ENCODE peak calls at places on chromosomes 11 and 22, in six cellular contexts. I is RWPE1, S is BE2C, Y is left lung, G is osteocyte, J is neural progenitor cell. D is an unnamed sample.

GRCh38 chr11:113314065-113314388 is 356 bp upstream of the TTC12 start:
- DNase-seq in I (no peak), S (no peak), Y (no peak), G (no peak), J (no peak), D (no peak)

GRCh38 chr11:43508511-43508918 is 149.8 kb downstream of the TTC17 start:
- DNase-seq in I (peak; percentile 51), S (no peak), Y (no peak), G (no peak), J (no peak), D (no peak)

GRCh38 chr11:114219559-114220349 is 76.4 kb upstream of the NNMT start:
- DNase-seq in I (peak; percentile 25), S (no peak), Y (no peak), G (no peak), J (peak; percentile 81), D (no peak)

GRCh38 chr11:2390871-2391662 is 9.5 kb upstream of the TSSC4 start:
- DNase-seq in I (peak; percentile 67), S (peak; percentile 66), Y (no peak), G (no peak), J (peak; percentile 41), D (no peak)

GRCh38 chr22:35437038-35437437 is 37.1 kb downstream of the MCM5 start:
- DNase-seq in I (peak; percentile 65), S (peak; percentile 55), Y (no peak), G (no peak), J (no peak), D (no peak)

GRCh38 chr11:118042791-118043190 is 34.1 kb upstream of the TMPRSS4 start:
- DNase-seq in I (no peak), S (no peak), Y (no peak), G (no peak), J (no peak), D (no peak)

GRCh38 chr11:36792870-36793541 is 195.0 kb upstream of the RAG2 start:
- DNase-seq in I (no peak), S (no peak), Y (no peak), G (no peak), J (no peak), D (no peak)

GRCh38 chr22:27255580-27255979 is 546.0 kb downstream of the MN1 start:
- DNase-seq in I (no peak), S (no peak), Y (no peak), G (no peak), J (no peak), D (no peak)

GRCh38 chr11:104343578-104343977 is 179.6 kb upstream of the PDGFD start:
- DNase-seq in I (peak; percentile 1), S (no peak), Y (no peak), G (no peak), J (peak; percentile 27), D (no peak)

GRCh38 chr11:106304274-106304673 is 226.8 kb downstream of the AASDHPPT start:
- DNase-seq in I (no peak), S (no peak), Y (no peak), G (no peak), J (no peak), D (no peak)

GRCh38 chr11:69592986-69593385 is 48.0 kb upstream of the CCND1 start:
- DNase-seq in I (no peak), S (no peak), Y (no peak), G (no peak), J (no peak), D (no peak)

GRCh38 chr11:63445720-63446119 is 45.2 kb downstream of the PLAAT5 start:
- DNase-seq in I (peak; percentile 22), S (no peak), Y (no peak), G (no peak), J (no peak), D (no peak)

GRCh38 chr11:1155274-1155693 is 2.5 kb upstream of the MUC5AC start:
- DNase-seq in I (no peak), S (no peak), Y (no peak), G (no peak), J (no peak), D (no peak)

GRCh38 chr11:67442504-67443398 is 525 bp downstream of the CORO1B start:
- DNase-seq in I (no peak), S (no peak), Y (no peak), G (no peak), J (no peak), D (peak; percentile 30)

GRCh38 chr11:1783725-1784529 is 20.2 kb upstream of the CTSD start:
- DNase-seq in I (no peak), S (no peak), Y (no peak), G (no peak), J (no peak), D (no peak)

GRCh38 chr11:44787981-44788380 is 61.2 kb downstream of the TSPAN18 start:
- DNase-seq in I (no peak), S (no peak), Y (peak; percentile 12), G (no peak), J (no peak), D (no peak)

GRCh38 chr11:110712643-110713468 is 619 bp upstream of the ARHGAP20 start:
- DNase-seq in I (no peak), S (no peak), Y (peak; percentile 40), G (peak; percentile 84), J (peak; percentile 55), D (no peak)

GRCh38 chr11:120182790-120183491 is 27.9 kb upstream of the OAF start:
- DNase-seq in I (peak; percentile 31), S (peak; percentile 71), Y (peak; percentile 37), G (peak; percentile 57), J (no peak), D (peak; percentile 7)

GRCh38 chr11:72712876-72713275 is 38.7 kb upstream of the PDE2A start:
- DNase-seq in I (no peak), S (no peak), Y (no peak), G (no peak), J (no peak), D (no peak)

GRCh38 chr22:27804016-27804415 is 2.5 kb upstream of the MN1 start:
- DNase-seq in I (no peak), S (no peak), Y (no peak), G (no peak), J (no peak), D (no peak)

GRCh38 chr22:41841085-41841712 is 8.3 kb downstream of the SREBF2 start:
- DNase-seq in I (no peak), S (no peak), Y (no peak), G (no peak), J (no peak), D (no peak)

GRCh38 chr22:38239101-38239761 is 33.6 kb downstream of the TMEM184B start:
- DNase-seq in I (peak; percentile 77), S (no peak), Y (peak; percentile 62), G (no peak), J (no peak), D (no peak)

GRCh38 chr11:61524963-61525587 is 16.5 kb downstream of the LRRC10B start:
- DNase-seq in I (no peak), S (no peak), Y (no peak), G (no peak), J (no peak), D (no peak)

GRCh38 chr11:2268911-2269600 is 1.3 kb downstream of the ASCL2 start:
- DNase-seq in I (peak; percentile 73), S (no peak), Y (peak; percentile 80), G (no peak), J (peak; percentile 73), D (peak; percentile 75)

GRCh38 chr22:50454556-50455075 is 20.2 kb downstream of the SBF1 start:
- DNase-seq in I (no peak), S (no peak), Y (no peak), G (no peak), J (no peak), D (no peak)

GRCh38 chr11:63985812-63986155 is 454 bp upstream of the OTUB1 start:
- DNase-seq in I (no peak), S (no peak), Y (no peak), G (no peak), J (no peak), D (peak; percentile 56)

GRCh38 chr22:45832180-45832579 is 144.8 kb downstream of the WNT7B start:
- DNase-seq in I (no peak), S (no peak), Y (no peak), G (no peak), J (no peak), D (no peak)

GRCh38 chr22:45833613-45834012 is 143.3 kb downstream of the WNT7B start:
- DNase-seq in I (no peak), S (no peak), Y (no peak), G (no peak), J (no peak), D (no peak)

GRCh38 chr22:45832959-45833580 is 143.9 kb downstream of the WNT7B start:
- DNase-seq in I (peak; percentile 36), S (no peak), Y (no peak), G (no peak), J (no peak), D (no peak)

GRCh38 chr22:45830531-45831245 is 146.3 kb downstream of the WNT7B start:
- DNase-seq in I (no peak), S (no peak), Y (no peak), G (no peak), J (no peak), D (no peak)

GRCh38 chr22:45831394-45831793 is 145.6 kb downstream of the WNT7B start:
- DNase-seq in I (peak; percentile 4), S (no peak), Y (no peak), G (no peak), J (no peak), D (no peak)
- TF ChIP-seq CTCF in I (no peak), S (peak; percentile 38), Y (peak; percentile 21), G (peak; percentile 64), J (no peak), D (no peak)

DNA sequence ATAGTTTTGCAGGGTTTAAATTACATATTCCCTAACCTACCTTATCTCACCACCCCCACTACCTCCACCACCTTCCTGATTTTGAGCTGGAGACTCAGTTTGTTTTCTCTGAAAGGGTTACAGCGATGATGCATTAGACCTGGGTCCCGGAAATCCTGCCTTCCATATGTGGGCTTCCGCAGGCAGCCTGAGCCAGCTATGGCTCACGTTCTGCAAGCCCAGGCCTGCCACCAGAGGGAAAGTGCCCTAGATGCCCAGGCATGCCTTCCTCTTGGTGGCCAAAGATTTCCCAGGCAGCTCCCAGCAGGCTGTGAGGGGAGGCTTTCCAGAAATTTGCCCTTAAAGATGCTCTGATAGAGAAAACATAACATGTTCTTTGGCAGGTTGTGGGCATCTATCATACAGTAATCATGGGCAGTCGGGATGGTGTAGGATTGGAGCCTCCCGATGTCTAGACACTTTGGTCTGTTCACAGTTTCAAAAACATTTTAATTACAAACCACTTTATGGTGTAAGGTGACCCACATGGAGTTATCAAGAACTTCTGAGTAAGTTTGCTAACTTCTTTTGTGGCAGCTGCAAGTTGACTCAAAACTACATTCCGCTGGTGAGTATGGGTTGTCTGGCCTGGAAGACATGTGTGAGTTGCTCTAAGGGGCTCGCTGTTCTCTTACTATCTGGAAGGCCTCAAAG is 79.3 kb downstream of the MICAL2 start:
- DNase-seq in I (peak; percentile 98), S (no peak), Y (no peak), G (no peak), J (no peak), D (no peak)
- TF ChIP-seq CTCF in I (no peak), S (no peak), Y (no peak), G (no peak), J (no peak), D (no peak)

GRCh38 chr11:15901790-15902189 is 454.6 kb downstream of the SOX6 start:
- DNase-seq in I (no peak), S (no peak), Y (no peak), G (no peak), J (no peak), D (no peak)
- TF ChIP-seq CTCF in I (no peak), S (no peak), Y (no peak), G (no peak), J (no peak), D (no peak)

DNA sequence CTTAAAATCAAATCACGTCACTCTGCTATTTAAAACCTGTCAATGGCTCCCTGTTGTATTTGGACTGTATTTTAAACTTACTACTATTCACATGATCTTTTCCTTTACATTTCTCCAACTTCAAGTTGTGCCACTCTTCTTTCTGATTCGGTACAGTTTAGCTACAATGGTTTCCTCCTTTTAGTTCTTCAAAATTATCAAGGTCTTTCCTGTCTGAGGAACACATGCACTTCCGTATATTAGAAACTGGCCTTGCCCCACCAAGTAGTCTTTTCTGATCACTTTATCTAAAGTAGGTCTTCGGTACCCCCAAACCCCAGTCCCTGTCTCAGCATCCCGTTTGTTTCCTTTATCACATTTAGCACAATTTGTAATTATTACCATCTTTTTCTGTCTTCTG is 81.8 kb downstream of the MTMR3 start:
- DNase-seq in I (no peak), S (no peak), Y (no peak), G (no peak), J (no peak), D (no peak)
- TF ChIP-seq CTCF in I (no peak), S (no peak), Y (no peak), G (no peak), J (no peak), D (no peak)